ENCODE peak calls at places on chromosomes 16 and 17, in nine cellular contexts. One of them, this sample, is unnamed. For H3K36me3, the result is how much of the 10 kb centered on the place peaks cover.

GRCh38 chr17:42675984-42676423 is 790 bp downstream of the PLEKHH3 start:
- DNase-seq in GM23338: peak
- DNase-seq in IMR-90: peak
- DNase-seq in ovary: peak
- DNase-seq in lower lobe of right lung: peak
- DNase-seq in lung: no peak
- DNase-seq in body of pancreas: peak
- DNase-seq in psoas muscle: peak
- DNase-seq in CD4-positive, alpha-beta memory T cell: no peak
- DNase-seq in this sample: peak

GRCh38 chr17:15655162-15655561 is 28.9 kb downstream of the TRIM16 start:
- DNase-seq in GM23338: no peak
- DNase-seq in IMR-90: no peak
- DNase-seq in ovary: no peak
- DNase-seq in lower lobe of right lung: no peak
- DNase-seq in lung: no peak
- DNase-seq in body of pancreas: no peak
- DNase-seq in psoas muscle: no peak
- DNase-seq in CD4-positive, alpha-beta memory T cell: no peak
- DNase-seq in this sample: no peak

GRCh38 chr17:78185981-78186688 is 717 bp downstream of the TK1 start:
- DNase-seq in GM23338: no peak
- DNase-seq in IMR-90: no peak
- DNase-seq in ovary: no peak
- DNase-seq in lower lobe of right lung: peak
- DNase-seq in lung: no peak
- DNase-seq in body of pancreas: no peak
- DNase-seq in psoas muscle: peak
- DNase-seq in CD4-positive, alpha-beta memory T cell: no peak
- DNase-seq in this sample: no peak

GRCh38 chr17:70238228-70238627 is 68.9 kb downstream of the KCNJ2 start:
- DNase-seq in GM23338: no peak
- DNase-seq in IMR-90: no peak
- DNase-seq in ovary: no peak
- DNase-seq in lower lobe of right lung: no peak
- DNase-seq in lung: no peak
- DNase-seq in body of pancreas: no peak
- DNase-seq in psoas muscle: no peak
- DNase-seq in CD4-positive, alpha-beta memory T cell: no peak
- DNase-seq in this sample: no peak

GRCh38 chr16:70646260-70647241 is at the start of gene IL34:
- DNase-seq in GM23338: no peak
- DNase-seq in IMR-90: no peak
- DNase-seq in ovary: peak
- DNase-seq in lower lobe of right lung: no peak
- DNase-seq in lung: no peak
- DNase-seq in body of pancreas: no peak
- DNase-seq in psoas muscle: peak
- DNase-seq in CD4-positive, alpha-beta memory T cell: no peak
- DNase-seq in this sample: peak

GRCh38 chr16:80682435-80683070 is 121.8 kb downstream of the CDYL2 start:
- DNase-seq in GM23338: no peak
- DNase-seq in IMR-90: peak
- DNase-seq in ovary: no peak
- DNase-seq in lower lobe of right lung: no peak
- DNase-seq in lung: no peak
- DNase-seq in body of pancreas: no peak
- DNase-seq in psoas muscle: no peak
- DNase-seq in CD4-positive, alpha-beta memory T cell: no peak
- DNase-seq in this sample: no peak

GRCh38 chr16:73171380-73171779 is 123.5 kb upstream of the ZFHX3 start:
- DNase-seq in GM23338: no peak
- DNase-seq in IMR-90: no peak
- DNase-seq in ovary: no peak
- DNase-seq in lower lobe of right lung: no peak
- DNase-seq in lung: no peak
- DNase-seq in body of pancreas: no peak
- DNase-seq in psoas muscle: no peak
- DNase-seq in CD4-positive, alpha-beta memory T cell: no peak
- DNase-seq in this sample: no peak

GRCh38 chr17:72516772-72517399 is 396.1 kb downstream of the SOX9 start:
- DNase-seq in GM23338: no peak
- DNase-seq in IMR-90: no peak
- DNase-seq in ovary: peak
- DNase-seq in lower lobe of right lung: no peak
- DNase-seq in lung: no peak
- DNase-seq in body of pancreas: no peak
- DNase-seq in psoas muscle: peak
- DNase-seq in CD4-positive, alpha-beta memory T cell: no peak
- DNase-seq in this sample: peak

GRCh38 chr16:48831081-48831722 is 221.2 kb upstream of the N4BP1 start:
- DNase-seq in GM23338: peak
- DNase-seq in IMR-90: no peak
- DNase-seq in ovary: no peak
- DNase-seq in lower lobe of right lung: no peak
- DNase-seq in lung: no peak
- DNase-seq in body of pancreas: no peak
- DNase-seq in psoas muscle: no peak
- DNase-seq in CD4-positive, alpha-beta memory T cell: no peak
- DNase-seq in this sample: peak

GRCh38 chr17:62966426-62967110 is 533 bp downstream of the TANC2 start:
- DNase-seq in GM23338: peak
- DNase-seq in IMR-90: peak
- DNase-seq in ovary: peak
- DNase-seq in lower lobe of right lung: peak
- DNase-seq in lung: peak
- DNase-seq in body of pancreas: peak
- DNase-seq in psoas muscle: no peak
- DNase-seq in CD4-positive, alpha-beta memory T cell: peak
- DNase-seq in this sample: peak

GRCh38 chr16:87351320-87351698 is 32.3 kb downstream of the FBXO31 start:
- DNase-seq in GM23338: no peak
- DNase-seq in IMR-90: no peak
- DNase-seq in ovary: no peak
- DNase-seq in lower lobe of right lung: no peak
- DNase-seq in lung: no peak
- DNase-seq in body of pancreas: no peak
- DNase-seq in psoas muscle: no peak
- DNase-seq in CD4-positive, alpha-beta memory T cell: no peak
- DNase-seq in this sample: no peak

GRCh38 chr16:79698341-79698753 is 97.8 kb upstream of the MAF start:
- DNase-seq in GM23338: no peak
- DNase-seq in IMR-90: peak
- DNase-seq in ovary: peak
- DNase-seq in lower lobe of right lung: no peak
- DNase-seq in lung: no peak
- DNase-seq in body of pancreas: no peak
- DNase-seq in psoas muscle: no peak
- DNase-seq in CD4-positive, alpha-beta memory T cell: no peak
- DNase-seq in this sample: peak

GRCh38 chr16:57516176-57516725 is 20.1 kb downstream of the CCDC102A start:
- DNase-seq in GM23338: no peak
- DNase-seq in IMR-90: no peak
- DNase-seq in ovary: no peak
- DNase-seq in lower lobe of right lung: no peak
- DNase-seq in lung: no peak
- DNase-seq in body of pancreas: no peak
- DNase-seq in psoas muscle: no peak
- DNase-seq in CD4-positive, alpha-beta memory T cell: no peak
- DNase-seq in this sample: no peak

GRCh38 chr17:77264617-77265230 is 124.0 kb downstream of the SEC14L1 start:
- DNase-seq in GM23338: no peak
- DNase-seq in IMR-90: no peak
- DNase-seq in ovary: no peak
- DNase-seq in lower lobe of right lung: no peak
- DNase-seq in lung: no peak
- DNase-seq in body of pancreas: no peak
- DNase-seq in psoas muscle: no peak
- DNase-seq in CD4-positive, alpha-beta memory T cell: no peak
- DNase-seq in this sample: no peak

GRCh38 chr16:87334611-87335305 is 17.6 kb upstream of the C16orf95 start:
- DNase-seq in GM23338: no peak
- DNase-seq in IMR-90: no peak
- DNase-seq in ovary: no peak
- DNase-seq in lower lobe of right lung: no peak
- DNase-seq in lung: no peak
- DNase-seq in body of pancreas: no peak
- DNase-seq in psoas muscle: peak
- DNase-seq in CD4-positive, alpha-beta memory T cell: no peak
- DNase-seq in this sample: no peak

GRCh38 chr16:15746332-15746731 is 96.3 kb downstream of the NDE1 start:
- DNase-seq in GM23338: no peak
- DNase-seq in IMR-90: no peak
- DNase-seq in ovary: no peak
- DNase-seq in lower lobe of right lung: no peak
- DNase-seq in lung: no peak
- DNase-seq in body of pancreas: no peak
- DNase-seq in psoas muscle: no peak
- DNase-seq in CD4-positive, alpha-beta memory T cell: no peak
- DNase-seq in this sample: no peak

GRCh38 chr17:45826919-45827628 is 17.6 kb upstream of the SPPL2C start:
- DNase-seq in GM23338: no peak
- DNase-seq in IMR-90: no peak
- DNase-seq in ovary: no peak
- DNase-seq in lower lobe of right lung: no peak
- DNase-seq in lung: no peak
- DNase-seq in body of pancreas: no peak
- DNase-seq in psoas muscle: no peak
- DNase-seq in CD4-positive, alpha-beta memory T cell: no peak
- DNase-seq in this sample: no peak
- H3K27ac ChIP-seq in GM23338: no peak
- H3K27ac ChIP-seq in IMR-90: no peak
- H3K27ac ChIP-seq in ovary: no peak
- H3K27ac ChIP-seq in lower lobe of right lung: no peak
- H3K27ac ChIP-seq in lung: no peak
- H3K27ac ChIP-seq in body of pancreas: no peak
- H3K27ac ChIP-seq in psoas muscle: no peak
- H3K27ac ChIP-seq in CD4-positive, alpha-beta memory T cell: no peak
- H3K27ac ChIP-seq in this sample: no peak

GRCh38 chr17:67730706-67731105 is 13.0 kb downstream of the NOL11 start:
- DNase-seq in GM23338: no peak
- DNase-seq in IMR-90: no peak
- DNase-seq in ovary: no peak
- DNase-seq in lower lobe of right lung: no peak
- DNase-seq in lung: no peak
- DNase-seq in body of pancreas: no peak
- DNase-seq in psoas muscle: no peak
- DNase-seq in CD4-positive, alpha-beta memory T cell: no peak
- DNase-seq in this sample: no peak
- H3K36me3 ChIP-seq in GM23338: under half
- H3K36me3 ChIP-seq in IMR-90: under half
- H3K36me3 ChIP-seq in ovary: under half
- H3K36me3 ChIP-seq in lower lobe of right lung: half or more
- H3K36me3 ChIP-seq in lung: under half
- H3K36me3 ChIP-seq in body of pancreas: under half
- H3K36me3 ChIP-seq in psoas muscle: under half
- H3K36me3 ChIP-seq in CD4-positive, alpha-beta memory T cell: under half
- H3K36me3 ChIP-seq in this sample: under half

GRCh38 chr17:73533127-73533526 is 111.1 kb downstream of the SDK2 start:
- DNase-seq in GM23338: no peak
- DNase-seq in IMR-90: no peak
- DNase-seq in ovary: no peak
- DNase-seq in lower lobe of right lung: no peak
- DNase-seq in lung: no peak
- DNase-seq in body of pancreas: no peak
- DNase-seq in psoas muscle: peak
- DNase-seq in CD4-positive, alpha-beta memory T cell: no peak
- DNase-seq in this sample: peak
- H3K27ac ChIP-seq in GM23338: no peak
- H3K27ac ChIP-seq in IMR-90: no peak
- H3K27ac ChIP-seq in ovary: no peak
- H3K27ac ChIP-seq in lower lobe of right lung: no peak
- H3K27ac ChIP-seq in lung: no peak
- H3K27ac ChIP-seq in body of pancreas: no peak
- H3K27ac ChIP-seq in psoas muscle: no peak
- H3K27ac ChIP-seq in CD4-positive, alpha-beta memory T cell: no peak
- H3K27ac ChIP-seq in this sample: no peak

GRCh38 chr17:75138519-75138918 is 7.0 kb upstream of the NT5C start:
- DNase-seq in GM23338: no peak
- DNase-seq in IMR-90: peak
- DNase-seq in ovary: no peak
- DNase-seq in lower lobe of right lung: no peak
- DNase-seq in lung: no peak
- DNase-seq in body of pancreas: no peak
- DNase-seq in psoas muscle: no peak
- DNase-seq in CD4-positive, alpha-beta memory T cell: no peak
- DNase-seq in this sample: no peak

GRCh38 chr17:75147878-75148546 is 6.3 kb downstream of the JPT1 start:
- DNase-seq in GM23338: no peak
- DNase-seq in IMR-90: no peak
- DNase-seq in ovary: no peak
- DNase-seq in lower lobe of right lung: no peak
- DNase-seq in lung: no peak
- DNase-seq in body of pancreas: no peak
- DNase-seq in psoas muscle: peak
- DNase-seq in CD4-positive, alpha-beta memory T cell: no peak
- DNase-seq in this sample: no peak

GRCh38 chr17:75146597-75146996 is 7.7 kb downstream of the JPT1 start:
- DNase-seq in GM23338: no peak
- DNase-seq in IMR-90: peak
- DNase-seq in ovary: no peak
- DNase-seq in lower lobe of right lung: no peak
- DNase-seq in lung: no peak
- DNase-seq in body of pancreas: no peak
- DNase-seq in psoas muscle: no peak
- DNase-seq in CD4-positive, alpha-beta memory T cell: no peak
- DNase-seq in this sample: no peak

GRCh38 chr17:75144816-75145511 is 9.3 kb downstream of the JPT1 start:
- DNase-seq in GM23338: no peak
- DNase-seq in IMR-90: no peak
- DNase-seq in ovary: no peak
- DNase-seq in lower lobe of right lung: no peak
- DNase-seq in lung: no peak
- DNase-seq in body of pancreas: no peak
- DNase-seq in psoas muscle: peak
- DNase-seq in CD4-positive, alpha-beta memory T cell: no peak
- DNase-seq in this sample: no peak

DNA sequence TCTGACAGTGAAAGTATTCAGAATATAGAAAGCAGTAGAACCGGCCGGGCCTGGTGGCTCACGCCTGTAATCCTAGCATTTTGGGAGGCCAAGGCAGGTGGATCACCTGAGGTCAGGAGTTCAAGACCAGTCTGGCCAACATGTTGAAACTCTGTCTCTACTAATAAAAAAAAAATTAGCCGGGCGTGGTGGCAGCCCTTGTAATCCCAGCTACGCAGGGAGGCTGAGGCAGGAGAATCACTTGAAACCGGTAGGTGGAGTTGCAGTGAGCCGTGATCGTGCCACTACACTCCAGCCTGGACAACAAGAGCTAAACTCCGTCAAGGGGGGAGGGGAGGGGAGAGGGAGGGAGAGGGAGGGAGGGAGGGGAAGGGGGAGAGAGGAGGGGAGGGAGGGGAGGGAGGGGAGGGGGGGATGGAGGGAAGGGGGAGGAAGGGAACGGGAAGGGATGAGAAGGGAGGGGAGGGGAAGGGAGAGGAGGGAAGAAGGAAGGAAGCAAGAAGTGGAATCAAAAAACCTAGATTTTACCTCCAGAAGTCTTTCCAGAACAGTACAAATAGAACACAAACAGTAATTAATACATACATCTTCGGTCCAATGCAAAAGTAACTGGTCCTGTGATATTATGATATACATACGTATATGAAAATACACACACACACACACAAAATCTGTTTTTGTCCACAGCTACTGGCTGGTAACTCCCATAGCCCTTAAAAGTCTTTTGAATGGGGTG is 10.9 kb upstream of the NT5C start:
- DNase-seq in GM23338: peak
- DNase-seq in IMR-90: no peak
- DNase-seq in ovary: no peak
- DNase-seq in lower lobe of right lung: no peak
- DNase-seq in lung: no peak
- DNase-seq in body of pancreas: no peak
- DNase-seq in psoas muscle: peak
- DNase-seq in CD4-positive, alpha-beta memory T cell: no peak
- DNase-seq in this sample: no peak
- H3K36me3 ChIP-seq in GM23338: half or more
- H3K36me3 ChIP-seq in IMR-90: half or more
- H3K36me3 ChIP-seq in ovary: under half
- H3K36me3 ChIP-seq in lower lobe of right lung: half or more
- H3K36me3 ChIP-seq in lung: under half
- H3K36me3 ChIP-seq in body of pancreas: under half
- H3K36me3 ChIP-seq in psoas muscle: under half
- H3K36me3 ChIP-seq in CD4-positive, alpha-beta memory T cell: under half
- H3K36me3 ChIP-seq in this sample: under half